ENCODE peak calls at places on chromosomes 6 and 20, in ten cellular contexts. One of them, this sample, is unnamed.

GRCh38 chr20:46408281-46408731 is 1.9 kb upstream of the ELMO2 start:
- DNase-seq in endothelial cell: no peak
- DNase-seq in glutamatergic neuron: no peak
- DNase-seq in HCT116: no peak
- DNase-seq in astrocyte: no peak
- DNase-seq in BE2C: no peak
- DNase-seq in AG09309: no peak
- DNase-seq in CD4-positive, alpha-beta T cell: no peak
- DNase-seq in mammary epithelial cell: peak
- DNase-seq in endodermal cell: no peak
- DNase-seq in this sample: no peak

GRCh38 chr6:32933661-32934085 is 7.2 kb downstream of the HLA-DMB start:
- DNase-seq in endothelial cell: peak
- DNase-seq in glutamatergic neuron: peak
- DNase-seq in HCT116: peak
- DNase-seq in astrocyte: peak
- DNase-seq in BE2C: peak
- DNase-seq in AG09309: peak
- DNase-seq in CD4-positive, alpha-beta T cell: peak
- DNase-seq in mammary epithelial cell: peak
- DNase-seq in endodermal cell: peak
- DNase-seq in this sample: no peak

GRCh38 chr6:140572129-140572528 is 1197.7 kb upstream of the CITED2 start:
- DNase-seq in endothelial cell: no peak
- DNase-seq in glutamatergic neuron: no peak
- DNase-seq in HCT116: no peak
- DNase-seq in astrocyte: peak
- DNase-seq in BE2C: no peak
- DNase-seq in AG09309: peak
- DNase-seq in CD4-positive, alpha-beta T cell: no peak
- DNase-seq in mammary epithelial cell: peak
- DNase-seq in endodermal cell: no peak
- DNase-seq in this sample: no peak

GRCh38 chr6:144330588-144330987 is 45.5 kb downstream of the UTRN start:
- DNase-seq in endothelial cell: no peak
- DNase-seq in glutamatergic neuron: no peak
- DNase-seq in HCT116: peak
- DNase-seq in astrocyte: no peak
- DNase-seq in BE2C: no peak
- DNase-seq in AG09309: no peak
- DNase-seq in CD4-positive, alpha-beta T cell: no peak
- DNase-seq in mammary epithelial cell: peak
- DNase-seq in endodermal cell: peak
- DNase-seq in this sample: no peak

GRCh38 chr6:2216794-2217383 is 28.5 kb downstream of the GMDS start:
- DNase-seq in endothelial cell: no peak
- DNase-seq in glutamatergic neuron: no peak
- DNase-seq in HCT116: no peak
- DNase-seq in astrocyte: no peak
- DNase-seq in BE2C: no peak
- DNase-seq in AG09309: no peak
- DNase-seq in CD4-positive, alpha-beta T cell: no peak
- DNase-seq in mammary epithelial cell: no peak
- DNase-seq in endodermal cell: peak
- DNase-seq in this sample: no peak

GRCh38 chr6:107187630-107188029 is 72.3 kb upstream of the BEND3 start:
- DNase-seq in endothelial cell: no peak
- DNase-seq in glutamatergic neuron: no peak
- DNase-seq in HCT116: no peak
- DNase-seq in astrocyte: no peak
- DNase-seq in BE2C: no peak
- DNase-seq in AG09309: no peak
- DNase-seq in CD4-positive, alpha-beta T cell: no peak
- DNase-seq in mammary epithelial cell: no peak
- DNase-seq in endodermal cell: no peak
- DNase-seq in this sample: no peak

GRCh38 chr6:168937061-168937460 is 316.6 kb downstream of the THBS2 start:
- DNase-seq in endothelial cell: no peak
- DNase-seq in glutamatergic neuron: no peak
- DNase-seq in HCT116: no peak
- DNase-seq in astrocyte: peak
- DNase-seq in BE2C: no peak
- DNase-seq in AG09309: no peak
- DNase-seq in CD4-positive, alpha-beta T cell: no peak
- DNase-seq in mammary epithelial cell: peak
- DNase-seq in endodermal cell: no peak
- DNase-seq in this sample: no peak

GRCh38 chr6:94956910-94957309 is 620.4 kb upstream of the MANEA start:
- DNase-seq in endothelial cell: no peak
- DNase-seq in glutamatergic neuron: no peak
- DNase-seq in HCT116: no peak
- DNase-seq in astrocyte: no peak
- DNase-seq in BE2C: no peak
- DNase-seq in AG09309: no peak
- DNase-seq in CD4-positive, alpha-beta T cell: no peak
- DNase-seq in mammary epithelial cell: no peak
- DNase-seq in endodermal cell: no peak
- DNase-seq in this sample: no peak

GRCh38 chr6:144581807-144582537 is 296.8 kb downstream of the UTRN start:
- DNase-seq in endothelial cell: peak
- DNase-seq in glutamatergic neuron: no peak
- DNase-seq in HCT116: peak
- DNase-seq in astrocyte: no peak
- DNase-seq in BE2C: peak
- DNase-seq in AG09309: no peak
- DNase-seq in CD4-positive, alpha-beta T cell: no peak
- DNase-seq in mammary epithelial cell: no peak
- DNase-seq in endodermal cell: peak
- DNase-seq in this sample: no peak

GRCh38 chr6:49564552-49564951 is 14.1 kb downstream of the C6orf141 start:
- DNase-seq in endothelial cell: no peak
- DNase-seq in glutamatergic neuron: no peak
- DNase-seq in HCT116: no peak
- DNase-seq in astrocyte: no peak
- DNase-seq in BE2C: no peak
- DNase-seq in AG09309: no peak
- DNase-seq in CD4-positive, alpha-beta T cell: no peak
- DNase-seq in mammary epithelial cell: no peak
- DNase-seq in endodermal cell: no peak
- DNase-seq in this sample: no peak

GRCh38 chr6:155177369-155177961 is 86.3 kb upstream of the CLDN20 start:
- DNase-seq in endothelial cell: peak
- DNase-seq in glutamatergic neuron: no peak
- DNase-seq in HCT116: peak
- DNase-seq in astrocyte: peak
- DNase-seq in BE2C: peak
- DNase-seq in AG09309: no peak
- DNase-seq in CD4-positive, alpha-beta T cell: no peak
- DNase-seq in mammary epithelial cell: peak
- DNase-seq in endodermal cell: peak
- DNase-seq in this sample: no peak

GRCh38 chr6:2630362-2630761 is 120.4 kb downstream of the MYLK4 start:
- DNase-seq in endothelial cell: no peak
- DNase-seq in glutamatergic neuron: no peak
- DNase-seq in HCT116: peak
- DNase-seq in astrocyte: peak
- DNase-seq in BE2C: no peak
- DNase-seq in AG09309: peak
- DNase-seq in CD4-positive, alpha-beta T cell: no peak
- DNase-seq in mammary epithelial cell: peak
- DNase-seq in endodermal cell: no peak
- DNase-seq in this sample: no peak

GRCh38 chr20:62691485-62691884 is 17.2 kb upstream of the NTSR1 start:
- DNase-seq in endothelial cell: no peak
- DNase-seq in glutamatergic neuron: no peak
- DNase-seq in HCT116: no peak
- DNase-seq in astrocyte: no peak
- DNase-seq in BE2C: no peak
- DNase-seq in AG09309: no peak
- DNase-seq in CD4-positive, alpha-beta T cell: no peak
- DNase-seq in mammary epithelial cell: no peak
- DNase-seq in endodermal cell: no peak
- DNase-seq in this sample: no peak

GRCh38 chr6:46221221-46221793 is 50.5 kb upstream of the ENPP5 start:
- DNase-seq in endothelial cell: peak
- DNase-seq in glutamatergic neuron: no peak
- DNase-seq in HCT116: peak
- DNase-seq in astrocyte: no peak
- DNase-seq in BE2C: no peak
- DNase-seq in AG09309: peak
- DNase-seq in CD4-positive, alpha-beta T cell: no peak
- DNase-seq in mammary epithelial cell: peak
- DNase-seq in endodermal cell: no peak
- DNase-seq in this sample: no peak

DNA sequence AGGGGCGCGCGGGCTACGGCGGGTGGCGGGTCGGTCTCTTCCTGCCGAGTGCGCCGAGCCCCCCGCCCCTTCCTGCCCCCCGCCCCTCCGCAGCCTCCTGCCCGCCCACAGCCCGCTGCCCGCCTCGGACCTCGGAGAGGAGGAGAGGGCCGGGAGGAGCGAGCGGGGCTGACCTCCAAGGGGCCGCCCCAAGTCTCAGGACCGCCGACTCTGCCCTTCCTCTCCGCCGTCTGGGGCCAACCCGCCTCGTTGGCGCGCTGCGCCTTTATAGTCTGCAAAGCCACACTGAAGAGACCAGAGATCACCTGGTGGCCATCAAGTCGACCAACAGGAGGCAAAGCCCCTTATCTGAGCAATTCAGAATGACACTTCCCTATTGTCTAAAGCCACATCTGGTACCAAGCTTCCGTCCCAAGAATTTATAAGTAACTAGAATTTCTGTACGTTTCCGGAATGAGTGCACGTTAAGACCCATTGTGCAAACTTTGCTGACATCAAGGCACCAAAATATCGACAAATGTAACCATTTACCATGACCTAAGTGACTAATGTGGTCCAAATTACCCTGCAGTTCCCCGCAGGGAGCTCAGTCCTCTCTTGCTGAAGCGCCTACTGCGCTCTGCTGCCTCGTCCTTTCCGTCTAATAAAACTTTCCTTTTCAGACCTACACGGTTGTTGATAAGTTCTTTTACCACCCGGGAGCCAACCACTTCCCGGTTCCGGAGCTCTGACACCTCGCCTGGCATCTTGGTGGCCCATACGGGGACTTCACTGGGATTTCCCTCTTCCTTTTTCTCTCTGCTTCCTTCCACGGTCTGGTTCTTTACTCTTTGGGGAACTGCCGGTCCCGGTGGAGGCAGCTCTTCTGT is at the start of gene CPXM1:
- DNase-seq in endothelial cell: peak
- DNase-seq in glutamatergic neuron: peak
- DNase-seq in HCT116: no peak
- DNase-seq in astrocyte: no peak
- DNase-seq in BE2C: no peak
- DNase-seq in AG09309: no peak
- DNase-seq in CD4-positive, alpha-beta T cell: no peak
- DNase-seq in mammary epithelial cell: no peak
- DNase-seq in endodermal cell: peak
- DNase-seq in this sample: no peak
- TF ChIP-seq CTCF in endothelial cell: peak
- TF ChIP-seq CTCF in glutamatergic neuron: no peak
- TF ChIP-seq CTCF in HCT116: no peak
- TF ChIP-seq CTCF in astrocyte: no peak
- TF ChIP-seq CTCF in BE2C: no peak
- TF ChIP-seq CTCF in AG09309: no peak
- TF ChIP-seq CTCF in CD4-positive, alpha-beta T cell: no peak
- TF ChIP-seq CTCF in mammary epithelial cell: no peak
- TF ChIP-seq CTCF in endodermal cell: peak
- TF ChIP-seq CTCF in this sample: peak

DNA sequence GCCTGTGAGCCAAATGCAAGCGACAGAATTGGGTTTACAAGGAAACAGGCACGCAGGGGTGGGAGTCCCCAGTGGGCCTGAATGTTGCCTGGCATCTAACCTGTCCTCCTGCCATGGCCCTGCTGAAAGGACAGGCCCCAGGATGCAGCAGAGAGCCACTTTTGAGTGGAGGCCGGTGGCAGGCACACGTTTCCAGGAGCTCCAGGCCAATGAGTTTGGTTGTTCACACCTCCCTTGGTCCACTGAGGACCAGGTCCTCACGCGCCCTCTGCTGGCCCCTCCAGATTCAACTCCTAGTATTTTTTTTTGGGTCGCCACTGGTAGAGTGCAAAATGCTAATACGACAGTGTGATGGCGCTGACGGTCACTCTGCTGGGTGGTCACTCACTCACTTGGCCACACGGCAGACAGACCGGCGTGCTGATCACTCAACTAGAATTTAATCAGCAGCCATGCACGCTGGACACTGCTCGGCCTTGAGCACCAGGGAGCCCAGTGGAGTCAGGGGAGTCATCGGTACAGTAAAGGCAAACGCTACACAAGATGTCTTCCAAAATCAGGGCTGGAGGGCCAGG is 81.7 kb upstream of the NFATC2 start:
- DNase-seq in endothelial cell: peak
- DNase-seq in glutamatergic neuron: peak
- DNase-seq in HCT116: peak
- DNase-seq in astrocyte: peak
- DNase-seq in BE2C: peak
- DNase-seq in AG09309: no peak
- DNase-seq in CD4-positive, alpha-beta T cell: peak
- DNase-seq in mammary epithelial cell: peak
- DNase-seq in endodermal cell: peak
- DNase-seq in this sample: no peak
- TF ChIP-seq CTCF in endothelial cell: peak
- TF ChIP-seq CTCF in glutamatergic neuron: peak
- TF ChIP-seq CTCF in HCT116: peak
- TF ChIP-seq CTCF in astrocyte: peak
- TF ChIP-seq CTCF in BE2C: peak
- TF ChIP-seq CTCF in AG09309: peak
- TF ChIP-seq CTCF in CD4-positive, alpha-beta T cell: peak
- TF ChIP-seq CTCF in mammary epithelial cell: peak
- TF ChIP-seq CTCF in endodermal cell: peak
- TF ChIP-seq CTCF in this sample: peak

DNA sequence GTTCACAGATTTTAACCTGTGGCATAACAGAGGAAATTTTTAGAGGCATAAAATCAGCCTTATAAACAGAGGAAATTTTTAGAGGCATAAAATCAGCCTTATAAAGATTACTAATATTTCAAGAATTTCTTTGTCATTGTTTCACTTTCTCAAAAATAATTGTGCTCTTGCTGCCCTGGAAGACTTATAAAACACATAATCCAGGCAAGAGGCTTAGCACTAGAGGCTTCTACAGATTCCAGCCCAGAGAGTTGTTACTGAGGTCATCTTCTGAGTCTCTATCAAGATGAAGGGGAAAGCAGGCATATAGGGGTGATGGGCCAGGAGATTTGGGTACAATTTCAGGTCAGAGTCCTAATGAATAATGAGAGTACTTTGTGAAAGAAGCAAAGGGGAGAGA is 85.7 kb downstream of the RFPL4B start:
- DNase-seq in endothelial cell: no peak
- DNase-seq in glutamatergic neuron: no peak
- DNase-seq in HCT116: no peak
- DNase-seq in astrocyte: no peak
- DNase-seq in BE2C: no peak
- DNase-seq in AG09309: no peak
- DNase-seq in CD4-positive, alpha-beta T cell: no peak
- DNase-seq in mammary epithelial cell: no peak
- DNase-seq in endodermal cell: no peak
- DNase-seq in this sample: no peak
- TF ChIP-seq CTCF in endothelial cell: no peak
- TF ChIP-seq CTCF in glutamatergic neuron: no peak
- TF ChIP-seq CTCF in HCT116: no peak
- TF ChIP-seq CTCF in astrocyte: no peak
- TF ChIP-seq CTCF in BE2C: no peak
- TF ChIP-seq CTCF in AG09309: no peak
- TF ChIP-seq CTCF in CD4-positive, alpha-beta T cell: no peak
- TF ChIP-seq CTCF in mammary epithelial cell: no peak
- TF ChIP-seq CTCF in endodermal cell: no peak
- TF ChIP-seq CTCF in this sample: no peak

GRCh38 chr20:53914861-53915458 is 155.4 kb downstream of the BCAS1 start:
- DNase-seq in endothelial cell: no peak
- DNase-seq in glutamatergic neuron: no peak
- DNase-seq in HCT116: no peak
- DNase-seq in astrocyte: no peak
- DNase-seq in BE2C: no peak
- DNase-seq in AG09309: no peak
- DNase-seq in CD4-positive, alpha-beta T cell: no peak
- DNase-seq in mammary epithelial cell: no peak
- DNase-seq in endodermal cell: peak
- DNase-seq in this sample: no peak
- TF ChIP-seq CTCF in endothelial cell: no peak
- TF ChIP-seq CTCF in glutamatergic neuron: no peak
- TF ChIP-seq CTCF in HCT116: no peak
- TF ChIP-seq CTCF in astrocyte: no peak
- TF ChIP-seq CTCF in BE2C: no peak
- TF ChIP-seq CTCF in AG09309: no peak
- TF ChIP-seq CTCF in CD4-positive, alpha-beta T cell: no peak
- TF ChIP-seq CTCF in mammary epithelial cell: no peak
- TF ChIP-seq CTCF in endodermal cell: no peak
- TF ChIP-seq CTCF in this sample: no peak

This sample was measured in chondrocyte.